ENCODE peak calls at places on chromosomes 13 and 19, in eight cellular contexts. One of them, this sample, is unnamed.
A peak's percentile ranks its signal among the peaks of the same experiment; 100 is the strongest.

GRCh38 chr19:46704379-46705076 is 12.4 kb downstream of the PRKD2 start:
- DNase-seq in T-cell: peak; percentile 68
- DNase-seq in activated naive CD8-positive, alpha-beta T cell treated with anti-CD3 and anti-CD28 coated beads for 36 hours: peak; percentile 79
- DNase-seq in lower leg skin: peak; percentile 57
- DNase-seq in activated naive CD4-positive, alpha-beta T cell: peak; percentile 89
- DNase-seq in effector memory CD8-positive, alpha-beta T cell: peak; percentile 94
- DNase-seq in stimulated activated naive CD4-positive, alpha-beta T cell: peak; percentile 91
- DNase-seq in activated T-helper 1 cell treated with anti-CD3 and anti-CD28 coated beads, Interleukin-12 subunit alpha, Interleukin-12 subunit beta, Interleukin-2, Interleukin-4 antibody, amounts not matched to agents 30 ng/mL and 10 ng/mL and 1 ng/mL, durations not matched to agents 14 hours and 24 hours and 36 hours: peak; percentile 71
- DNase-seq in this sample: peak; percentile 61

GRCh38 chr19:28553005-28553404 is 659.9 kb downstream of the UQCRFS1 start:
- DNase-seq in stimulated activated naive CD4-positive, alpha-beta T cell: no peak
- DNase-seq in effector memory CD8-positive, alpha-beta T cell: no peak
- DNase-seq in activated T-helper 1 cell treated with anti-CD3 and anti-CD28 coated beads, Interleukin-12 subunit alpha, Interleukin-12 subunit beta, Interleukin-2, Interleukin-4 antibody, amounts not matched to agents 30 ng/mL and 10 ng/mL and 1 ng/mL, durations not matched to agents 14 hours and 24 hours and 36 hours: no peak
- DNase-seq in lower leg skin: no peak
- DNase-seq in T-cell: no peak
- DNase-seq in activated naive CD8-positive, alpha-beta T cell treated with anti-CD3 and anti-CD28 coated beads for 36 hours: peak; percentile 1
- DNase-seq in activated naive CD4-positive, alpha-beta T cell: no peak
- DNase-seq in this sample: no peak

GRCh38 chr19:17183271-17183757 is 31.8 kb upstream of the USE1 start:
- DNase-seq in activated naive CD4-positive, alpha-beta T cell: peak; percentile 11
- DNase-seq in stimulated activated naive CD4-positive, alpha-beta T cell: peak; percentile 22
- DNase-seq in T-cell: no peak
- DNase-seq in activated naive CD8-positive, alpha-beta T cell treated with anti-CD3 and anti-CD28 coated beads for 36 hours: peak; percentile 44
- DNase-seq in lower leg skin: no peak
- DNase-seq in activated T-helper 1 cell treated with anti-CD3 and anti-CD28 coated beads, Interleukin-12 subunit alpha, Interleukin-12 subunit beta, Interleukin-2, Interleukin-4 antibody, amounts not matched to agents 30 ng/mL and 10 ng/mL and 1 ng/mL, durations not matched to agents 14 hours and 24 hours and 36 hours: no peak
- DNase-seq in effector memory CD8-positive, alpha-beta T cell: no peak
- DNase-seq in this sample: no peak

GRCh38 chr19:32178841-32179410 is 166.5 kb upstream of the ZNF507 start:
- DNase-seq in stimulated activated naive CD4-positive, alpha-beta T cell: no peak
- DNase-seq in lower leg skin: no peak
- DNase-seq in T-cell: no peak
- DNase-seq in activated naive CD4-positive, alpha-beta T cell: no peak
- DNase-seq in activated naive CD8-positive, alpha-beta T cell treated with anti-CD3 and anti-CD28 coated beads for 36 hours: no peak
- DNase-seq in effector memory CD8-positive, alpha-beta T cell: no peak
- DNase-seq in activated T-helper 1 cell treated with anti-CD3 and anti-CD28 coated beads, Interleukin-12 subunit alpha, Interleukin-12 subunit beta, Interleukin-2, Interleukin-4 antibody, amounts not matched to agents 30 ng/mL and 10 ng/mL and 1 ng/mL, durations not matched to agents 14 hours and 24 hours and 36 hours: no peak
- DNase-seq in this sample: no peak

GRCh38 chr13:111482806-111483620 is 162.6 kb downstream of the TEX29 start:
- DNase-seq in effector memory CD8-positive, alpha-beta T cell: no peak
- DNase-seq in lower leg skin: no peak
- DNase-seq in T-cell: no peak
- DNase-seq in activated naive CD4-positive, alpha-beta T cell: no peak
- DNase-seq in stimulated activated naive CD4-positive, alpha-beta T cell: no peak
- DNase-seq in activated naive CD8-positive, alpha-beta T cell treated with anti-CD3 and anti-CD28 coated beads for 36 hours: no peak
- DNase-seq in activated T-helper 1 cell treated with anti-CD3 and anti-CD28 coated beads, Interleukin-12 subunit alpha, Interleukin-12 subunit beta, Interleukin-2, Interleukin-4 antibody, amounts not matched to agents 30 ng/mL and 10 ng/mL and 1 ng/mL, durations not matched to agents 14 hours and 24 hours and 36 hours: no peak
- DNase-seq in this sample: no peak

GRCh38 chr19:57830071-57830602 is at the start of gene ZNF587B:
- DNase-seq in T-cell: peak; percentile 7
- DNase-seq in activated T-helper 1 cell treated with anti-CD3 and anti-CD28 coated beads, Interleukin-12 subunit alpha, Interleukin-12 subunit beta, Interleukin-2, Interleukin-4 antibody, amounts not matched to agents 30 ng/mL and 10 ng/mL and 1 ng/mL, durations not matched to agents 14 hours and 24 hours and 36 hours: no peak
- DNase-seq in lower leg skin: peak; percentile 26
- DNase-seq in activated naive CD8-positive, alpha-beta T cell treated with anti-CD3 and anti-CD28 coated beads for 36 hours: peak; percentile 35
- DNase-seq in activated naive CD4-positive, alpha-beta T cell: no peak
- DNase-seq in stimulated activated naive CD4-positive, alpha-beta T cell: peak; percentile 14
- DNase-seq in effector memory CD8-positive, alpha-beta T cell: no peak
- DNase-seq in this sample: no peak

GRCh38 chr13:112723771-112724170 is 33.9 kb downstream of the ATP11A start:
- DNase-seq in activated naive CD8-positive, alpha-beta T cell treated with anti-CD3 and anti-CD28 coated beads for 36 hours: no peak
- DNase-seq in T-cell: no peak
- DNase-seq in lower leg skin: no peak
- DNase-seq in effector memory CD8-positive, alpha-beta T cell: no peak
- DNase-seq in activated T-helper 1 cell treated with anti-CD3 and anti-CD28 coated beads, Interleukin-12 subunit alpha, Interleukin-12 subunit beta, Interleukin-2, Interleukin-4 antibody, amounts not matched to agents 30 ng/mL and 10 ng/mL and 1 ng/mL, durations not matched to agents 14 hours and 24 hours and 36 hours: no peak
- DNase-seq in activated naive CD4-positive, alpha-beta T cell: no peak
- DNase-seq in stimulated activated naive CD4-positive, alpha-beta T cell: no peak
- DNase-seq in this sample: no peak

GRCh38 chr13:106987435-106987800 is 419.5 kb upstream of the ARGLU1 start:
- DNase-seq in stimulated activated naive CD4-positive, alpha-beta T cell: no peak
- DNase-seq in activated naive CD4-positive, alpha-beta T cell: no peak
- DNase-seq in lower leg skin: no peak
- DNase-seq in activated naive CD8-positive, alpha-beta T cell treated with anti-CD3 and anti-CD28 coated beads for 36 hours: no peak
- DNase-seq in effector memory CD8-positive, alpha-beta T cell: no peak
- DNase-seq in activated T-helper 1 cell treated with anti-CD3 and anti-CD28 coated beads, Interleukin-12 subunit alpha, Interleukin-12 subunit beta, Interleukin-2, Interleukin-4 antibody, amounts not matched to agents 30 ng/mL and 10 ng/mL and 1 ng/mL, durations not matched to agents 14 hours and 24 hours and 36 hours: no peak
- DNase-seq in T-cell: no peak
- DNase-seq in this sample: peak; percentile 48

GRCh38 chr13:80336335-80336734 is 4.6 kb downstream of the SPRY2 start:
- DNase-seq in T-cell: no peak
- DNase-seq in effector memory CD8-positive, alpha-beta T cell: no peak
- DNase-seq in activated T-helper 1 cell treated with anti-CD3 and anti-CD28 coated beads, Interleukin-12 subunit alpha, Interleukin-12 subunit beta, Interleukin-2, Interleukin-4 antibody, amounts not matched to agents 30 ng/mL and 10 ng/mL and 1 ng/mL, durations not matched to agents 14 hours and 24 hours and 36 hours: no peak
- DNase-seq in activated naive CD8-positive, alpha-beta T cell treated with anti-CD3 and anti-CD28 coated beads for 36 hours: no peak
- DNase-seq in lower leg skin: no peak
- DNase-seq in stimulated activated naive CD4-positive, alpha-beta T cell: no peak
- DNase-seq in activated naive CD4-positive, alpha-beta T cell: no peak
- DNase-seq in this sample: no peak

GRCh38 chr19:50357178-50358100 is 8.0 kb downstream of the NAPSA start:
- DNase-seq in activated naive CD4-positive, alpha-beta T cell: peak; percentile 85
- DNase-seq in activated naive CD8-positive, alpha-beta T cell treated with anti-CD3 and anti-CD28 coated beads for 36 hours: peak; percentile 84
- DNase-seq in lower leg skin: peak; percentile 65
- DNase-seq in activated T-helper 1 cell treated with anti-CD3 and anti-CD28 coated beads, Interleukin-12 subunit alpha, Interleukin-12 subunit beta, Interleukin-2, Interleukin-4 antibody, amounts not matched to agents 30 ng/mL and 10 ng/mL and 1 ng/mL, durations not matched to agents 14 hours and 24 hours and 36 hours: peak; percentile 86
- DNase-seq in stimulated activated naive CD4-positive, alpha-beta T cell: peak; percentile 96
- DNase-seq in effector memory CD8-positive, alpha-beta T cell: peak; percentile 79
- DNase-seq in T-cell: peak; percentile 85
- DNase-seq in this sample: peak; percentile 47

This sample was measured in NCI-H1694.